ENCODE peak calls at places on chromosome 1, in seven cellular contexts. E is left ventricle myocardium superior, T is adrenal gland, B is mesendoderm, N is NCI-H524, J is NCI-H774, S is RWPE1. M is an unnamed sample.

GRCh38 chr1:23354260-23354659 is 10.2 kb upstream of the HNRNPR start:
- DNase-seq in E (no peak), T (no peak), B (no peak), N (no peak), J (no peak), S (no peak), M (no peak)

GRCh38 chr1:30905403-30905802 is 3.2 kb downstream of the SDC3 start:
- DNase-seq in E (no peak), T (no peak), B (no peak), N (no peak), J (no peak), S (no peak), M (no peak)

GRCh38 chr1:243916160-243916559 is 66.1 kb upstream of the AKT3 start:
- DNase-seq in E (no peak), T (no peak), B (no peak), N (no peak), J (no peak), S (peak), M (no peak)

GRCh38 chr1:109917429-109918076 is 6.9 kb downstream of the CSF1 start:
- DNase-seq in E (no peak), T (no peak), B (no peak), N (no peak), J (no peak), S (no peak), M (no peak)

GRCh38 chr1:154777151-154777550 is 92.9 kb downstream of the KCNN3 start:
- DNase-seq in E (no peak), T (no peak), B (no peak), N (no peak), J (no peak), S (no peak), M (no peak)

GRCh38 chr1:43933386-43934278 is at the start of gene ARTN:
- DNase-seq in E (no peak), T (peak), B (peak), N (no peak), J (peak), S (peak), M (no peak)

GRCh38 chr1:24421502-24421901 is 5.9 kb downstream of the NIPAL3 start:
- DNase-seq in E (no peak), T (no peak), B (peak), N (no peak), J (no peak), S (no peak), M (no peak)

GRCh38 chr1:12189328-12189682 is 22.5 kb downstream of the TNFRSF1B start:
- DNase-seq in E (no peak), T (no peak), B (no peak), N (no peak), J (no peak), S (no peak), M (no peak)

GRCh38 chr1:20252587-20252986 is 38.1 kb upstream of the VWA5B1 start:
- DNase-seq in E (no peak), T (no peak), B (no peak), N (no peak), J (no peak), S (no peak), M (no peak)

GRCh38 chr1:31913968-31914367 is 24.2 kb downstream of the PTP4A2 start:
- DNase-seq in E (no peak), T (no peak), B (no peak), N (no peak), J (no peak), S (no peak), M (no peak)

GRCh38 chr1:150612014-150612345 is 17.4 kb downstream of the ENSA start:
- DNase-seq in E (no peak), T (no peak), B (no peak), N (no peak), J (no peak), S (no peak), M (no peak)

GRCh38 chr1:156676820-156677615 is at the start of gene NES:
- DNase-seq in E (peak), T (peak), B (peak), N (no peak), J (peak), S (no peak), M (no peak)

GRCh38 chr1:79682478-79682877 is 675.9 kb upstream of the ADGRL4 start:
- DNase-seq in E (no peak), T (no peak), B (no peak), N (no peak), J (no peak), S (no peak), M (no peak)

GRCh38 chr1:154941332-154941995 is 4.9 kb upstream of the PMVK start:
- DNase-seq in E (peak), T (peak), B (peak), N (peak), J (no peak), S (no peak), M (no peak)

GRCh38 chr1:61266738-61267137 is 184.4 kb downstream of the NFIA start:
- DNase-seq in E (no peak), T (no peak), B (no peak), N (no peak), J (no peak), S (peak), M (no peak)

GRCh38 chr1:223189903-223190724 is 47.1 kb upstream of the TLR5 start:
- DNase-seq in E (no peak), T (no peak), B (no peak), N (no peak), J (no peak), S (peak), M (peak)

GRCh38 chr1:160066829-160067720 is 2.9 kb downstream of the KCNJ10 start:
- DNase-seq in E (no peak), T (no peak), B (peak), N (no peak), J (no peak), S (no peak), M (no peak)

GRCh38 chr1:57254006-57254405 is 169.9 kb downstream of the DAB1 start:
- DNase-seq in E (no peak), T (no peak), B (peak), N (no peak), J (no peak), S (no peak), M (no peak)

GRCh38 chr1:225653463-225654276 is 747 bp upstream of the ENAH start:
- DNase-seq in E (peak), T (peak), B (peak), N (peak), J (peak), S (peak), M (no peak)

GRCh38 chr1:180270767-180271639 is 40.9 kb downstream of the LHX4 start:
- DNase-seq in E (no peak), T (no peak), B (no peak), N (no peak), J (no peak), S (peak), M (no peak)

GRCh38 chr1:31954607-31955283 is 16.6 kb upstream of the PTP4A2 start:
- DNase-seq in E (peak), T (peak), B (peak), N (no peak), J (no peak), S (peak), M (no peak)

GRCh38 chr1:36591278-36591677 is 108.6 kb upstream of the CSF3R start:
- DNase-seq in E (no peak), T (no peak), B (no peak), N (no peak), J (no peak), S (no peak), M (no peak)

GRCh38 chr1:161080391-161081150 is 8.8 kb downstream of the NECTIN4 start:
- DNase-seq in E (no peak), T (no peak), B (no peak), N (no peak), J (no peak), S (no peak), M (no peak)

GRCh38 chr1:9291914-9292360 is 757 bp upstream of the SPSB1 start:
- DNase-seq in E (peak), T (peak), B (peak), N (no peak), J (no peak), S (no peak), M (no peak)

GRCh38 chr1:53175302-53175913 is 21.2 kb upstream of the CPT2 start:
- DNase-seq in E (no peak), T (no peak), B (no peak), N (no peak), J (no peak), S (no peak), M (no peak)

GRCh38 chr1:202807367-202807925 is 775 bp downstream of the KDM5B start:
- DNase-seq in E (peak), T (peak), B (no peak), N (no peak), J (no peak), S (peak), M (peak)

GRCh38 chr1:19400189-19400588 is 85.2 kb downstream of the CAPZB start:
- DNase-seq in E (no peak), T (no peak), B (no peak), N (no peak), J (no peak), S (no peak), M (no peak)

GRCh38 chr1:32748926-32749325 is 46.4 kb upstream of the SYNC start:
- DNase-seq in E (no peak), T (no peak), B (no peak), N (no peak), J (no peak), S (no peak), M (no peak)

GRCh38 chr1:103525607-103526507 is at the start of gene RNPC3:
- DNase-seq in E (peak), T (peak), B (peak), N (peak), J (peak), S (peak), M (peak)

GRCh38 chr1:98903726-98904125 is 100.9 kb downstream of the PLPPR5 start:
- DNase-seq in E (no peak), T (no peak), B (no peak), N (no peak), J (no peak), S (no peak), M (no peak)

M was measured in effector CD4-positive, alpha-beta T cell.